ENCODE peak calls at places on chromosomes 16 and 17, in five cellular contexts. Q, B, Y, E and M are unnamed samples.
A peak's percentile ranks its signal among the peaks of the same experiment; 100 is the strongest.

GRCh38 chr17:81722184-81723120 is 10.4 kb downstream of the SLC25A10 start:
- DNase-seq in Q (no peak), B (no peak), Y (no peak), E (no peak), M (no peak)

GRCh38 chr16:10180771-10181163 is 1.5 kb downstream of the GRIN2A start:
- DNase-seq in Q (no peak), B (no peak), Y (peak; percentile 91), E (no peak), M (peak; percentile 35)

GRCh38 chr16:25106567-25107465 is 4.7 kb upstream of the LCMT1 start:
- DNase-seq in Q (peak; percentile 74), B (peak; percentile 89), Y (peak; percentile 95), E (peak; percentile 89), M (peak; percentile 97)

GRCh38 chr16:1436731-1437355 is 6.0 kb downstream of the PERCC1 start:
- DNase-seq in Q (no peak), B (no peak), Y (no peak), E (no peak), M (no peak)

GRCh38 chr16:64481497-64481896 is 640.4 kb downstream of the CDH11 start:
- DNase-seq in Q (no peak), B (no peak), Y (no peak), E (no peak), M (no peak)

GRCh38 chr16:71540-72341 is 690 bp downstream of the RHBDF1 start:
- DNase-seq in Q (no peak), B (peak; percentile 59), Y (peak; percentile 79), E (no peak), M (peak; percentile 88)

GRCh38 chr17:74198694-74199093 is 4.8 kb upstream of the RPL38 start:
- DNase-seq in Q (no peak), B (no peak), Y (no peak), E (no peak), M (no peak)

GRCh38 chr17:40791808-40792436 is 7.8 kb downstream of the KRT28 start:
- DNase-seq in Q (no peak), B (peak; percentile 45), Y (peak; percentile 52), E (no peak), M (peak; percentile 80)

GRCh38 chr17:57045868-57046671 is 39.0 kb upstream of the AKAP1 start:
- DNase-seq in Q (no peak), B (no peak), Y (no peak), E (no peak), M (no peak)

GRCh38 chr17:57463103-57463885 is 207.0 kb downstream of the MSI2 start:
- DNase-seq in Q (no peak), B (peak; percentile 91), Y (no peak), E (no peak), M (peak; percentile 56)

GRCh38 chr17:63019138-63019873 is 53.3 kb downstream of the TANC2 start:
- DNase-seq in Q (no peak), B (no peak), Y (no peak), E (no peak), M (no peak)

GRCh38 chr17:37737081-37737480 is 7.8 kb downstream of the HNF1B start:
- DNase-seq in Q (no peak), B (peak; percentile 23), Y (no peak), E (no peak), M (no peak)

GRCh38 chr16:77531741-77532140 is 96.9 kb upstream of the ADAMTS18 start:
- DNase-seq in Q (no peak), B (peak; percentile 83), Y (no peak), E (no peak), M (no peak)

GRCh38 chr17:2050246-2050866 is 4.5 kb upstream of the HIC1 start:
- DNase-seq in Q (peak; percentile 24), B (peak; percentile 70), Y (peak; percentile 88), E (no peak), M (peak; percentile 86)

GRCh38 chr16:86970279-86970678 is 346.9 kb downstream of the C16orf95 start:
- DNase-seq in Q (no peak), B (no peak), Y (no peak), E (no peak), M (no peak)

GRCh38 chr16:24685539-24686432 is 43.7 kb upstream of the TNRC6A start:
- DNase-seq in Q (peak; percentile 12), B (peak; percentile 85), Y (peak; percentile 48), E (peak; percentile 32), M (peak; percentile 73)

GRCh38 chr17:64326420-64327054 is 63.5 kb upstream of the TEX2 start:
- DNase-seq in Q (no peak), B (peak; percentile 48), Y (no peak), E (no peak), M (peak; percentile 83)

GRCh38 chr17:77597421-77598240 is 360.9 kb upstream of the TNRC6C start:
- DNase-seq in Q (no peak), B (no peak), Y (no peak), E (no peak), M (no peak)

GRCh38 chr17:46777943-46778915 is 40.3 kb downstream of the WNT3 start:
- DNase-seq in Q (no peak), B (no peak), Y (peak; percentile 83), E (no peak), M (no peak)